ENCODE peak calls at places on chromosomes 1 and 21, in five cellular contexts. D is stimulated activated CD4-positive, alpha-beta T cell treated with anti-CD3 and anti-CD28 coated beads, Interleukin-2, amount 100 ng/mL, for 4 hours; C is DMS 273 treated with DMSO at 0.1 percent for 48 hours; J is Karpas-422; O is GM20000. K is an unnamed sample.

GRCh38 chr1:235442788-235443429 is 61.3 kb downstream of the B3GALNT2 start:
- DNase-seq in C (no peak), D (no peak), O (no peak), J (no peak), K (no peak)

GRCh38 chr1:88595355-88595754 is 88.7 kb upstream of the PKN2 start:
- DNase-seq in D (no peak), O (peak; percentile 19), C (peak; percentile 18), J (peak; percentile 75), K (peak; percentile 26)

GRCh38 chr1:167088746-167089417 is 1.3 kb downstream of the GPA33 start:
- DNase-seq in O (no peak), D (no peak), J (no peak), C (no peak), K (no peak)

GRCh38 chr1:2067393-2067792 is 17.2 kb downstream of the PRKCZ start:
- DNase-seq in O (no peak), D (no peak), C (no peak), J (no peak), K (no peak)

GRCh38 chr1:62735491-62736171 is 47.4 kb upstream of the DOCK7 start:
- DNase-seq in O (no peak), J (no peak), D (no peak), C (no peak), K (no peak)

GRCh38 chr1:201501144-201501543 is 5.8 kb downstream of the CSRP1 start:
- DNase-seq in J (no peak), O (no peak), D (no peak), C (no peak), K (no peak)

GRCh38 chr1:47578862-47579419 is 141.1 kb downstream of the FOXD2 start:
- DNase-seq in O (no peak), C (no peak), J (no peak), D (no peak), K (no peak)

GRCh38 chr1:100178092-100178491 is at the start of gene LRRC39:
- DNase-seq in D (no peak), J (no peak), C (no peak), O (no peak), K (no peak)

GRCh38 chr1:219308367-219308766 is 134.7 kb downstream of the LYPLAL1 start:
- DNase-seq in O (no peak), J (no peak), D (no peak), C (no peak), K (no peak)

GRCh38 chr1:13828454-13829151 is 128.6 kb downstream of the PRDM2 start:
- DNase-seq in J (peak; percentile 87), O (peak; percentile 79), C (no peak), D (no peak), K (peak; percentile 69)

GRCh38 chr1:7558481-7558880 is 212.6 kb upstream of the VAMP3 start:
- DNase-seq in J (no peak), D (no peak), O (no peak), C (no peak), K (no peak)

GRCh38 chr1:209386156-209386555 is 197.4 kb upstream of the CAMK1G start:
- DNase-seq in O (no peak), J (no peak), C (no peak), D (no peak), K (no peak)

GRCh38 chr1:210440081-210440480 is 111.4 kb downstream of the HHAT start:
- DNase-seq in D (no peak), O (no peak), C (no peak), J (no peak), K (no peak)

GRCh38 chr1:180778782-180779398 is 133.8 kb upstream of the KIAA1614 start:
- DNase-seq in C (no peak), O (peak; percentile 26), J (peak; percentile 65), D (no peak), K (peak; percentile 25)

GRCh38 chr1:107739651-107740050 is 225.3 kb downstream of the VAV3 start:
- DNase-seq in J (no peak), O (no peak), D (no peak), C (no peak), K (no peak)

GRCh38 chr1:162536511-162536910 is 25.0 kb upstream of the UAP1 start:
- DNase-seq in C (no peak), O (no peak), D (no peak), J (no peak), K (no peak)

GRCh38 chr21:44496900-44497550 is 41.7 kb downstream of the LRRC3 start:
- DNase-seq in J (no peak), C (no peak), O (no peak), D (no peak), K (no peak)

GRCh38 chr1:76759950-76760349 is 107.3 kb upstream of the ST6GALNAC5 start:
- DNase-seq in D (no peak), C (no peak), O (no peak), J (no peak), K (no peak)

GRCh38 chr1:210908257-210908656 is 225.7 kb downstream of the KCNH1 start:
- DNase-seq in C (no peak), J (no peak), O (no peak), D (no peak), K (no peak)

GRCh38 chr1:224116131-224116530 is 2.2 kb downstream of the FBXO28 start:
- DNase-seq in O (peak; percentile 64), J (peak; percentile 88), C (peak; percentile 86), D (no peak), K (peak; percentile 78)

GRCh38 chr1:3687509-3687908 is 35.2 kb downstream of the TP73 start:
- DNase-seq in O (no peak), C (no peak), J (no peak), D (no peak), K (no peak)

GRCh38 chr1:84319662-84320061 is 18.2 kb downstream of the SAMD13 start:
- DNase-seq in O (no peak), J (no peak), D (no peak), C (no peak), K (no peak)

GRCh38 chr1:88701275-88701674 is 17.2 kb downstream of the PKN2 start:
- DNase-seq in O (peak; percentile 11), C (no peak), D (no peak), J (peak; percentile 74), K (peak; percentile 20)

GRCh38 chr21:25878334-25878733 is 143.6 kb downstream of the GABPA start:
- DNase-seq in J (no peak), C (no peak), D (no peak), O (no peak), K (no peak)

GRCh38 chr21:46071082-46071481 is 26.8 kb upstream of the COL6A2 start:
- DNase-seq in O (no peak), D (no peak), J (no peak), C (no peak), K (no peak)

GRCh38 chr1:8182034-8182761 is 135.7 kb upstream of the SLC45A1 start:
- DNase-seq in J (no peak), O (peak; percentile 49), C (no peak), D (no peak), K (no peak)

GRCh38 chr1:1420654-1421134 is 382 bp downstream of the ANKRD65 start:
- DNase-seq in J (no peak), D (no peak), O (peak; percentile 25), C (no peak), K (no peak)

GRCh38 chr1:1290238-1290731 is 10.0 kb downstream of the SCNN1D start:
- DNase-seq in C (no peak), J (peak; percentile 71), D (peak; percentile 61), O (peak; percentile 83), K (peak; percentile 44)

GRCh38 chr1:161730050-161730564 is 8.8 kb downstream of the FCRLB start:
- DNase-seq in O (peak; percentile 26), D (no peak), C (no peak), J (peak; percentile 69), K (no peak)

GRCh38 chr1:31704261-31705079 is 653 bp upstream of the COL16A1 start:
- DNase-seq in O (no peak), D (no peak), J (no peak), C (no peak), K (no peak)

GRCh38 chr21:32209580-32209979 is 69.3 kb downstream of the MIS18A start:
- DNase-seq in J (no peak), O (no peak), D (no peak), C (no peak), K (no peak)

GRCh38 chr1:211089536-211089935 is 44.4 kb downstream of the KCNH1 start:
- DNase-seq in D (no peak), C (no peak), J (no peak), O (no peak), K (no peak)

GRCh38 chr1:21831454-21831970 is 19.4 kb downstream of the LDLRAD2 start:
- DNase-seq in O (no peak), D (no peak), C (no peak), J (no peak), K (no peak)

GRCh38 chr1:21924503-21925005 is 12.6 kb downstream of the HSPG2 start:
- DNase-seq in J (no peak), D (no peak), O (no peak), C (no peak), K (no peak)

GRCh38 chr1:105000793-105001192 is 1251.1 kb downstream of the AMY1C start:
- DNase-seq in D (no peak), C (no peak), O (no peak), J (no peak), K (no peak)

GRCh38 chr1:221283532-221283931 is 404.3 kb downstream of the HLX start:
- DNase-seq in C (no peak), O (no peak), D (no peak), J (no peak), K (no peak)

GRCh38 chr21:26165331-26165730 is 5.2 kb downstream of the APP start:
- DNase-seq in O (no peak), C (no peak), D (no peak), J (no peak), K (no peak)

GRCh38 chr1:154384650-154385557 is 20.2 kb upstream of the IL6R start:
- DNase-seq in D (no peak), J (no peak), O (no peak), C (no peak), K (no peak)

GRCh38 chr1:55064861-55065263 is 25.5 kb downstream of the PCSK9 start:
- DNase-seq in D (no peak), J (no peak), O (no peak), C (peak; percentile 88), K (no peak)

GRCh38 chr21:27715131-27715530 is 748.2 kb upstream of the ADAMTS5 start:
- DNase-seq in O (no peak), D (no peak), C (no peak), J (no peak), K (no peak)